ENCODE peak calls at places on chromosomes 3 and 15, in ten cellular contexts. X, J, K, F, D, L, C, W, I and E are unnamed samples. For H3K4me1, the result is how much of the 10 kb centered on the place peaks cover.

GRCh38 chr15:36407647-36408046 is 171.8 kb upstream of the CDIN1 start:
- DNase-seq in X (no peak), J (peak), K (no peak), F (peak), D (no peak), L (no peak), C (peak), W (no peak), I (no peak), E (no peak)

GRCh38 chr3:108125550-108126071 is 34.8 kb upstream of the CD47 start:
- DNase-seq in X (peak), J (no peak), K (peak), F (no peak), D (no peak), L (no peak), C (no peak), W (no peak), I (no peak), E (peak)

GRCh38 chr3:56691165-56692000 is 8.3 kb upstream of the TASOR start:
- DNase-seq in X (no peak), J (peak), K (no peak), F (no peak), D (no peak), L (no peak), C (peak), W (no peak), I (no peak), E (no peak)

GRCh38 chr15:41949400-41950126 is 22.8 kb downstream of the EHD4 start:
- DNase-seq in X (no peak), J (no peak), K (no peak), F (peak), D (no peak), L (no peak), C (peak), W (no peak), I (no peak), E (no peak)

GRCh38 chr3:99753268-99753975 is 64.2 kb upstream of the CMSS1 start:
- DNase-seq in X (peak), J (peak), K (no peak), F (peak), D (peak), L (no peak), C (peak), W (no peak), I (no peak), E (peak)

GRCh38 chr3:187997490-187997889 is 156.5 kb upstream of the LPP start:
- DNase-seq in X (peak), J (peak), K (no peak), F (no peak), D (no peak), L (no peak), C (peak), W (no peak), I (no peak), E (no peak)

GRCh38 chr3:127999509-128000106 is 52.6 kb upstream of the SEC61A1 start:
- DNase-seq in X (no peak), J (no peak), K (no peak), F (no peak), D (no peak), L (no peak), C (no peak), W (no peak), I (no peak), E (no peak)

GRCh38 chr15:72113347-72114031 is 4.5 kb downstream of the MYO9A start:
- DNase-seq in X (no peak), J (peak), K (no peak), F (no peak), D (no peak), L (no peak), C (peak), W (no peak), I (no peak), E (no peak)

GRCh38 chr3:167872941-167873340 is 137.4 kb downstream of the SERPINI1 start:
- DNase-seq in X (no peak), J (no peak), K (no peak), F (no peak), D (no peak), L (no peak), C (peak), W (no peak), I (no peak), E (no peak)

GRCh38 chr3:74613060-74613459 is 1.4 kb downstream of the CNTN3 start:
- DNase-seq in X (no peak), J (peak), K (no peak), F (no peak), D (no peak), L (no peak), C (peak), W (no peak), I (no peak), E (no peak)

GRCh38 chr15:93244691-93245615 is 155.9 kb upstream of the RGMA start:
- DNase-seq in X (no peak), J (no peak), K (no peak), F (no peak), D (no peak), L (no peak), C (no peak), W (no peak), I (no peak), E (no peak)

GRCh38 chr15:29676961-29677402 is 145.3 kb downstream of the TJP1 start:
- DNase-seq in X (no peak), J (peak), K (no peak), F (no peak), D (no peak), L (no peak), C (peak), W (no peak), I (no peak), E (no peak)

GRCh38 chr15:92882697-92883642 is 17.2 kb upstream of the CHD2 start:
- DNase-seq in X (peak), J (no peak), K (peak), F (peak), D (no peak), L (peak), C (peak), W (peak), I (no peak), E (peak)

GRCh38 chr3:59016930-59017616 is 32.8 kb downstream of the CFAP20DC start:
- DNase-seq in X (no peak), J (no peak), K (no peak), F (no peak), D (no peak), L (no peak), C (no peak), W (no peak), I (no peak), E (no peak)

GRCh38 chr15:68980786-68981185 is 33.7 kb upstream of the NOX5 start:
- DNase-seq in X (no peak), J (no peak), K (no peak), F (no peak), D (no peak), L (no peak), C (no peak), W (no peak), I (no peak), E (no peak)

GRCh38 chr3:154235330-154235729 is 89.0 kb downstream of the DHX36 start:
- DNase-seq in X (no peak), J (peak), K (no peak), F (peak), D (no peak), L (no peak), C (peak), W (no peak), I (no peak), E (no peak)

DNA sequence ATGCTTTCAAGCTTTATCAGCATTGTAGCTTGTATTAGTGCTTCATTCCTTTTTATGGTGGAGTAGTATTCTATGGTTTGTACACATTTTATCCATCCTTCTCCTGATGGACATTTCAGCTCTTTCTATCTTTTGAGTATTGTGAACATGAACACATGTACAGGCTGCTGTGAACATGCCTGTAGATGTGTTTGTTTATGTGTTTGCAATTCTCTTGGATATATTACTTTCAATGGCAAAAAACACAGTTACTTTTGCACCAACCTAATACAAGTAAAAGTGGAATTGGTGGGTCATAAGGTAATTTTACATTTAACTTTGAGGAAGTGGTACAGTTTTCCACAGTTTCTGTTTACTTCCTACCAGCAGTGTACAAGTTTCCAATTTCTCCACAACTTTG is 180.4 kb downstream of the FNDC3B start:
- DNase-seq in X (no peak), J (no peak), K (no peak), F (no peak), D (no peak), L (no peak), C (no peak), W (no peak), I (no peak), E (no peak)
- H3K4me3 ChIP-seq in X (no peak), J (no peak), K (no peak), F (no peak), D (no peak), L (no peak), C (no peak), W (no peak), I (no peak), E (no peak)

DNA sequence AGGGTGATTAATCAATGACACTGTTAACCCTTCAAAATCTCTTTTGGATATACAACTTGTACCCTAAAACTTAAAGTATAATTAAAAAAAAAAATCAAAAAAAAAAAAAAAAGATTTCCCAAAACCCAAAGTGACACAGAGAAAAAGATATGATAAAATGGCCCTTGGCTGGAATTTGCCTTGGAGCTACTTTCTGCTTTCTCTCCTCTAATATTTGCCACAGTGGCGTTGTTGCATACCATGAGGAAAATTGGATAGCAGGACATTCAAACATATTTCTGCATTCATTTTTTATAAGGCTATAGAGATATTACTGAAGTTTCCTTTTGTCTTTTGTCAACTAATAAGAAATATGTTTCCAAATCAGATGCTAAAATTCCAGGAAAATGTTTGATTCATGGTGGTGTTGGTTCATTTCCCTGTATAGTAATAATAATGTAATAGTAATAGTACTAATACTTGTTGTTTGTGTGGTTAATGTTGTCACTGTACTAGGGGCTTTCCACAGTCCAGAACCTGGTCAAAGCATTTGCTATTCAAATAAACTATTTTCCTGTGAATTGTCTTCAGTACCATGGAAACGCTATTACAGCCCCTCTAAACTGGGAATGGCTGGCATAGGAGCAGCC is 441.3 kb upstream of the THBS1 start:
- DNase-seq in X (no peak), J (no peak), K (no peak), F (no peak), D (no peak), L (no peak), C (no peak), W (no peak), I (no peak), E (no peak)
- H3K27ac ChIP-seq in X (no peak), J (peak), K (no peak), F (no peak), D (no peak), L (no peak), C (peak), W (no peak), I (no peak), E (no peak)

GRCh38 chr3:183517656-183518055 is 37.9 kb downstream of the KLHL6 start:
- DNase-seq in X (no peak), J (no peak), K (no peak), F (no peak), D (no peak), L (no peak), C (no peak), W (no peak), I (no peak), E (no peak)

GRCh38 chr3:183514048-183514447 is 41.5 kb downstream of the KLHL6 start:
- DNase-seq in X (no peak), J (no peak), K (no peak), F (no peak), D (no peak), L (no peak), C (no peak), W (no peak), I (no peak), E (no peak)

GRCh38 chr3:183515968-183516851 is 39.3 kb downstream of the KLHL6 start:
- DNase-seq in X (peak), J (no peak), K (peak), F (no peak), D (no peak), L (no peak), C (no peak), W (no peak), I (no peak), E (peak)

GRCh38 chr3:183508818-183509217 is 46.7 kb downstream of the KLHL6 start:
- DNase-seq in X (no peak), J (no peak), K (no peak), F (no peak), D (no peak), L (no peak), C (no peak), W (no peak), I (no peak), E (no peak)

DNA sequence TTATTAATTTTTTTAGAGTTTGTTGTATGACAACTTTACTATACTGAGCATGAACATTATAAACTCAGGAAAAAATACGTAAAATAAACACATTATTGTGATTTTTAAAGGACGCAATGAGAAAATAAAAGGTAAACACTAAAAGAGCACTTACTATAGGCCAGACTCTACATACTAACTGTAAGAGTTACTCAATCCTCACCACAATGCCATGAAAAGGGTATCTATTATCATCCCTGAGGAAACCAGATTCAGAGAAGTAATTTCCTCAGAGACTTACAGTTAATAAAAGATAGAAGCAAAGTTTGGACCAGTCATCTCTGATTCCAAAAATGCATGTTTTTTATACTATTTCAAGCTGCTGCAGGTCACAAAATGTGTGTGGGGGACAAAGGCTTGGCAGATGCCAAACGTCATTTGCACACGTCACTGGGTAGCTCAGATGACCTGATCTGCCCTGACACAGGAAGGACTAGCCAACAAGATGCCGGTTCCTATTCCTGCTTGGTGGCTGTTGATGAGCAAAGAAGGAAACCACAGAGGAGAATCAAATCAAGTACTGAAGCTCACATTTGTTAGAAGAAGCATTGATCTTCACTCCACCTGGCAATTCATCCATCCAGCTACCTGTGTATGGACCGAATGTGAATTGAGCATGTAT is 42.3 kb downstream of the KLHL6 start:
- DNase-seq in X (peak), J (no peak), K (peak), F (no peak), D (no peak), L (peak), C (no peak), W (no peak), I (no peak), E (peak)
- H3K4me1 ChIP-seq in X (under half), J (under half), K (half or more), F (under half), D (under half), L (under half), C (under half), W (under half), I (under half), E (under half)

GRCh38 chr15:40322531-40323238 is 807 bp upstream of the INAFM2 start:
- DNase-seq in X (no peak), J (no peak), K (no peak), F (peak), D (peak), L (peak), C (no peak), W (no peak), I (no peak), E (no peak)
- H3K4me3 ChIP-seq in X (peak), J (peak), K (peak), F (no peak), D (peak), L (no peak), C (peak), W (no peak), I (peak), E (peak)